ENCODE peak calls at places on chromosomes 7 and 10, in six cellular contexts. J is A172, W is uterus, N is dorsolateral prefrontal cortex, Q is HuH-7.5, K is ELF-1. X is an unnamed sample.

GRCh38 chr10:37754538-37755323 is 102.7 kb downstream of the ZNF248 start:
- DNase-seq in W (no peak), N (peak; percentile 34), J (peak; percentile 48), K (peak; percentile 43), Q (peak; percentile 12), X (no peak)

GRCh38 chr7:26863504-26864308 is 684 bp downstream of the SKAP2 start:
- DNase-seq in Q (no peak), K (no peak), N (no peak), J (peak; percentile 30), W (no peak), X (no peak)

GRCh38 chr7:374706-375490 is 84.9 kb downstream of the FOXL3 start:
- DNase-seq in N (no peak), W (peak; percentile 9), Q (no peak), K (peak; percentile 65), J (no peak), X (no peak)

GRCh38 chr7:45978731-45979211 is 57.7 kb upstream of the IGFBP3 start:
- DNase-seq in K (no peak), W (no peak), J (no peak), Q (no peak), N (no peak), X (no peak)

GRCh38 chr10:46547331-46547880 is 9.1 kb downstream of the GPRIN2 start:
- DNase-seq in Q (no peak), W (peak; percentile 12), N (peak; percentile 8), K (no peak), J (no peak), X (no peak)

GRCh38 chr7:30655096-30655970 is 26.9 kb downstream of the CRHR2 start:
- DNase-seq in N (no peak), K (no peak), J (no peak), Q (no peak), W (no peak), X (no peak)

GRCh38 chr10:119042169-119042568 is 12.7 kb downstream of the NANOS1 start:
- DNase-seq in W (no peak), Q (no peak), J (no peak), N (no peak), K (no peak), X (no peak)

GRCh38 chr7:152354061-152354460 is 81.7 kb downstream of the KMT2C start:
- DNase-seq in Q (no peak), N (no peak), W (no peak), J (no peak), K (no peak), X (no peak)

GRCh38 chr7:100865971-100866720 is 1.0 kb upstream of the TRIP6 start:
- DNase-seq in N (peak; percentile 92), W (peak; percentile 88), Q (no peak), K (no peak), J (peak; percentile 87), X (no peak)

GRCh38 chr7:38318803-38319416 is 45.5 kb upstream of the TARP start:
- DNase-seq in W (peak; percentile 41), K (peak; percentile 96), J (peak; percentile 92), Q (peak; percentile 52), N (peak; percentile 55), X (no peak)

GRCh38 chr10:70328987-70329386 is 45.2 kb upstream of the NPFFR1 start:
- DNase-seq in Q (no peak), W (no peak), N (no peak), J (peak; percentile 63), K (no peak), X (no peak)

GRCh38 chr10:73956476-73957338 is 41.2 kb upstream of the VCL start:
- DNase-seq in W (no peak), J (peak; percentile 85), N (no peak), Q (no peak), K (peak; percentile 30), X (no peak)

GRCh38 chr10:69124558-69125121 is 662 bp downstream of the VPS26A start:
- DNase-seq in Q (peak; percentile 40), N (peak; percentile 23), W (peak; percentile 24), J (peak; percentile 65), K (peak; percentile 66), X (peak; percentile 50)

GRCh38 chr10:14162626-14163344 is 167.9 kb downstream of the FRMD4A start:
- DNase-seq in J (no peak), W (no peak), K (no peak), N (no peak), Q (no peak), X (no peak)

GRCh38 chr10:120260446-120260845 is 196.6 kb upstream of the PLPP4 start:
- DNase-seq in J (no peak), Q (no peak), N (no peak), K (no peak), W (no peak), X (no peak)

GRCh38 chr7:73879977-73880681 is 19.2 kb downstream of the TMEM270 start:
- DNase-seq in J (no peak), W (no peak), Q (peak; percentile 74), K (no peak), N (no peak), X (no peak)

GRCh38 chr10:123792579-123792978 is 99.0 kb downstream of the CPXM2 start:
- DNase-seq in K (no peak), N (no peak), Q (no peak), J (no peak), W (no peak), X (no peak)

GRCh38 chr7:2632717-2633537 is 1.1 kb downstream of the TTYH3 start:
- DNase-seq in K (peak; percentile 69), J (peak; percentile 82), N (no peak), Q (peak; percentile 53), W (peak; percentile 65), X (no peak)

X was measured in central memory CD8-positive, alpha-beta T cell.